ENCODE peak calls at places on chromosomes 3 and 15, in six cellular contexts. G is activated naive CD8-positive, alpha-beta T cell treated with anti-CD3 and anti-CD28 coated beads, Interleukin-2, amount 50 U/mL, for 24 hours; H is GM12878; L is CD4-positive, CD25-positive, alpha-beta regulatory T cell; A is effector memory CD8-positive, alpha-beta T cell; C is left ventricle myocardium superior. R is an unnamed sample.

GRCh38 chr3:72355168-72355567 is 493.1 kb downstream of the SHQ1 start:
- ATAC-seq in G (no peak), H (no peak), L (no peak), A (no peak), C (no peak), R (no peak)

GRCh38 chr15:96356494-96357455 is 26.3 kb downstream of the NR2F2 start:
- ATAC-seq in G (peak), H (peak), L (peak), A (peak), C (peak), R (peak)

GRCh38 chr3:43215684-43216336 is 70.5 kb upstream of the SNRK start:
- ATAC-seq in G (no peak), H (no peak), L (no peak), A (no peak), C (no peak), R (no peak)

GRCh38 chr15:60912984-60913697 is 316.0 kb downstream of the RORA start:
- ATAC-seq in G (peak), H (no peak), L (no peak), A (no peak), C (no peak), R (no peak)

GRCh38 chr3:17359911-17360310 is 382.5 kb downstream of the TBC1D5 start:
- ATAC-seq in G (no peak), H (no peak), L (no peak), A (no peak), C (no peak), R (no peak)

GRCh38 chr3:175413926-175414325 is 554.8 kb downstream of the NAALADL2 start:
- ATAC-seq in G (no peak), H (no peak), L (no peak), A (no peak), C (no peak), R (no peak)

GRCh38 chr15:33742286-33742685 is 226.0 kb upstream of the CHRM5 start:
- ATAC-seq in G (no peak), H (no peak), L (no peak), A (no peak), C (no peak), R (no peak)

GRCh38 chr15:70078578-70079417 is 18.9 kb downstream of the TLE3 start:
- ATAC-seq in G (no peak), H (no peak), L (no peak), A (no peak), C (no peak), R (no peak)

GRCh38 chr3:16372362-16373269 is 107.6 kb downstream of the OXNAD1 start:
- ATAC-seq in G (no peak), H (peak), L (no peak), A (no peak), C (peak), R (peak)

GRCh38 chr15:57403007-57403406 is 26.7 kb downstream of the CGNL1 start:
- ATAC-seq in G (no peak), H (no peak), L (no peak), A (no peak), C (peak), R (no peak)

GRCh38 chr3:27454914-27455313 is 29.3 kb downstream of the SLC4A7 start:
- ATAC-seq in G (peak), H (peak), L (peak), A (peak), C (no peak), R (peak)

GRCh38 chr3:100759162-100759561 is 49.9 kb downstream of the TFG start:
- ATAC-seq in G (no peak), H (no peak), L (no peak), A (no peak), C (no peak), R (no peak)

GRCh38 chr3:188187055-188187454 is 33.1 kb downstream of the LPP start:
- ATAC-seq in G (no peak), H (no peak), L (peak), A (peak), C (no peak), R (peak)

GRCh38 chr15:78203346-78204225 is 30.8 kb downstream of the ACSBG1 start:
- ATAC-seq in G (no peak), H (no peak), L (no peak), A (no peak), C (peak), R (no peak)

GRCh38 chr15:85723960-85724945 is 70.5 kb downstream of the KLHL25 start:
- ATAC-seq in G (peak), H (peak), L (peak), A (peak), C (peak), R (no peak)

GRCh38 chr3:195226445-195226844 is 44.5 kb downstream of the XXYLT1 start:
- ATAC-seq in G (no peak), H (no peak), L (no peak), A (no peak), C (no peak), R (no peak)

GRCh38 chr3:129517516-129517915 is 10.9 kb upstream of the RHO start:
- ATAC-seq in G (no peak), H (no peak), L (no peak), A (no peak), C (no peak), R (no peak)

GRCh38 chr15:31127596-31128261 is 26.2 kb upstream of the TRPM1 start:
- ATAC-seq in G (no peak), H (no peak), L (no peak), A (no peak), C (no peak), R (no peak)

R was measured in stimulated activated memory B cell treated with anti-CD40 and anti-IgM and Interleukin-4, amounts not matched to agents 10 μg/mL and 1 μg/mL and 100 μg/mL, for 72 hours.